ENCODE peak calls at places on chromosome 17, in ten cellular contexts. E is trophoblast cell, U is sigmoid colon, T is upper lobe of right lung, O is HCT116, G is pancreas, H is heart right ventricle, Z is upper lobe of left lung, A is stomach, D is PC-9. Q is an unnamed sample.
A peak's percentile ranks its signal among the peaks of the same experiment; 100 is the strongest.

GRCh38 chr17:77690271-77691161 is 268.0 kb upstream of the TNRC6C start:
- DNase-seq in E (no peak), U (no peak), T (peak; percentile 54), O (no peak), G (no peak), H (no peak), Z (no peak), A (no peak), D (no peak), Q (no peak)

GRCh38 chr17:77356109-77356689 is 215.4 kb downstream of the SEC14L1 start:
- DNase-seq in E (peak; percentile 44), U (peak; percentile 62), T (no peak), O (peak; percentile 35), G (peak; percentile 52), H (no peak), Z (peak; percentile 14), A (peak; percentile 24), D (no peak), Q (peak; percentile 22)

GRCh38 chr17:19342611-19343255 is 19.8 kb downstream of the B9D1 start:
- DNase-seq in E (no peak), U (peak; percentile 74), T (peak; percentile 60), O (no peak), G (no peak), H (no peak), Z (peak; percentile 17), A (no peak), D (no peak), Q (no peak)

GRCh38 chr17:38444151-38444550 is 15.9 kb downstream of the ARHGAP23 start:
- DNase-seq in E (peak; percentile 41), U (peak; percentile 87), T (peak; percentile 82), O (no peak), G (peak; percentile 79), H (peak; percentile 73), Z (peak; percentile 75), A (peak; percentile 78), D (no peak), Q (peak; percentile 47)

GRCh38 chr17:44794699-44795413 is 35.2 kb downstream of the GJC1 start:
- DNase-seq in E (peak; percentile 44), U (peak; percentile 61), T (peak; percentile 38), O (peak; percentile 73), G (no peak), H (no peak), Z (no peak), A (no peak), D (peak; percentile 83), Q (no peak)

GRCh38 chr17:77281024-77281903 is 140.5 kb downstream of the SEC14L1 start:
- DNase-seq in E (peak; percentile 58), U (peak; percentile 76), T (peak; percentile 87), O (no peak), G (peak; percentile 90), H (peak; percentile 39), Z (peak; percentile 68), A (peak; percentile 74), D (peak; percentile 36), Q (peak; percentile 75)

GRCh38 chr17:78889525-78889924 is 13.5 kb downstream of the CEP295NL start:
- DNase-seq in E (no peak), U (no peak), T (no peak), O (no peak), G (no peak), H (no peak), Z (peak; percentile 55), A (no peak), D (no peak), Q (no peak)

GRCh38 chr17:66834919-66835454 is at the start of gene CACNG5:
- DNase-seq in E (no peak), U (peak; percentile 55), T (peak; percentile 57), O (no peak), G (no peak), H (no peak), Z (no peak), A (no peak), D (no peak), Q (no peak)

GRCh38 chr17:81523139-81524062 is 4.8 kb upstream of the FSCN2 start:
- DNase-seq in E (no peak), U (peak; percentile 83), T (no peak), O (no peak), G (peak; percentile 74), H (peak; percentile 32), Z (no peak), A (peak; percentile 74), D (no peak), Q (no peak)

GRCh38 chr17:46770818-46771600 is 47.5 kb downstream of the WNT3 start:
- DNase-seq in E (peak; percentile 25), U (no peak), T (peak; percentile 80), O (no peak), G (peak; percentile 66), H (peak; percentile 50), Z (peak; percentile 39), A (peak; percentile 42), D (peak; percentile 53), Q (peak; percentile 33)

GRCh38 chr17:80270836-80271235 is 10.2 kb downstream of the RNF213 start:
- DNase-seq in E (no peak), U (no peak), T (no peak), O (no peak), G (no peak), H (no peak), Z (no peak), A (no peak), D (no peak), Q (no peak)

GRCh38 chr17:37570527-37571093 is 38.6 kb downstream of the SYNRG start:
- DNase-seq in E (peak; percentile 76), U (no peak), T (peak; percentile 66), O (peak; percentile 34), G (no peak), H (peak; percentile 29), Z (peak; percentile 40), A (peak; percentile 48), D (peak; percentile 69), Q (peak; percentile 59)

DNA sequence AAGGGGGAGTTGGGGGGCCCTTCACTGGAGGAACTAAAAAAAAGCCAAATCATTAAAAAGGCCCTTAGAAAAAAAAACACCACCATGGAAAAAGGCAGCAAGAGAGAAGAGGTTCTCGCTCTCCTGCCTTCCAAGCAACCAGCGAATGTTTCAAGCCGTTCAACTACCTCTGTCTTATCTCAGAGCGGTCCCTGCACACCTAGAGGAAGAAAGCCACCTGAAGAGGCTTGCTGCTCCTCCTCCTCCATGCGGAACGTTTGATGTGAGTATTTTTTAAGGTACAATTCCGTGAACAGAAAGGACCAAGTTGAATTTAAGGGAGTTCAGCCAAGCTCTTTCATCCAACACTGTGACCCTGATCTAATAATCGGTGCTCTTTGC is 9.2 kb downstream of the NXN start:
- DNase-seq in E (no peak), U (no peak), T (no peak), O (no peak), G (no peak), H (no peak), Z (no peak), A (no peak), D (no peak), Q (no peak)
- H3K27me3 ChIP-seq in E (no peaks in the 10 kb centered on the region), U (no peaks in the 10 kb centered on the region), T (no peaks in the 10 kb centered on the region), O (no peaks in the 10 kb centered on the region), G (no peaks in the 10 kb centered on the region), H (no peaks in the 10 kb centered on the region), Z (no peaks in the 10 kb centered on the region), A (no peaks in the 10 kb centered on the region), D (no peaks in the 10 kb centered on the region), Q (no peaks in the 10 kb centered on the region)

GRCh38 chr17:62048262-62048661 is 16.8 kb downstream of the MED13 start:
- DNase-seq in E (no peak), U (no peak), T (no peak), O (no peak), G (no peak), H (no peak), Z (no peak), A (no peak), D (no peak), Q (no peak)

GRCh38 chr17:62051053-62051452 is 14.0 kb downstream of the MED13 start:
- DNase-seq in E (no peak), U (no peak), T (no peak), O (no peak), G (no peak), H (no peak), Z (no peak), A (no peak), D (no peak), Q (no peak)

GRCh38 chr17:62057696-62058095 is 7.4 kb downstream of the MED13 start:
- DNase-seq in E (no peak), U (no peak), T (no peak), O (no peak), G (no peak), H (no peak), Z (no peak), A (no peak), D (no peak), Q (no peak)

GRCh38 chr17:62049299-62049698 is 15.8 kb downstream of the MED13 start:
- DNase-seq in E (no peak), U (no peak), T (no peak), O (no peak), G (no peak), H (no peak), Z (no peak), A (no peak), D (no peak), Q (no peak)

GRCh38 chr17:62052765-62053338 is 12.2 kb downstream of the MED13 start:
- DNase-seq in E (no peak), U (no peak), T (no peak), O (no peak), G (no peak), H (no peak), Z (no peak), A (no peak), D (no peak), Q (no peak)
- H3K36me3 ChIP-seq in E (peaks cover 19% of the 10 kb centered on the region), U (peaks cover 61% of the 10 kb centered on the region), T (peaks cover 80% of the 10 kb centered on the region), O (peaks cover 52% of the 10 kb centered on the region), G (peaks cover 7% of the 10 kb centered on the region), H (peaks cover 11% of the 10 kb centered on the region), Z (peaks cover 9% of the 10 kb centered on the region), A (peaks cover 29% of the 10 kb centered on the region), D (peaks cover 41% of the 10 kb centered on the region), Q (no peaks in the 10 kb centered on the region)

GRCh38 chr17:48720263-48721008 is 1.9 kb downstream of the PRAC1 start:
- DNase-seq in E (no peak), U (peak; percentile 9), T (no peak), O (no peak), G (no peak), H (no peak), Z (no peak), A (no peak), D (no peak), Q (peak; percentile 64)
- H3K27me3 ChIP-seq in E (peaks cover 71% of the 10 kb centered on the region), U (peaks cover 100% of the 10 kb centered on the region), T (peaks cover 100% of the 10 kb centered on the region), O (no peaks in the 10 kb centered on the region), G (peaks cover 84% of the 10 kb centered on the region), H (peaks cover 73% of the 10 kb centered on the region), Z (no peaks in the 10 kb centered on the region), A (peaks cover 100% of the 10 kb centered on the region), D (peaks cover 37% of the 10 kb centered on the region), Q (peaks cover 38% of the 10 kb centered on the region)

GRCh38 chr17:29649359-29649758 is 26.6 kb upstream of the CORO6 start:
- DNase-seq in E (no peak), U (no peak), T (no peak), O (no peak), G (no peak), H (no peak), Z (no peak), A (no peak), D (no peak), Q (no peak)

GRCh38 chr17:29650407-29650806 is 27.7 kb upstream of the CORO6 start:
- DNase-seq in E (no peak), U (no peak), T (no peak), O (no peak), G (no peak), H (no peak), Z (no peak), A (no peak), D (no peak), Q (no peak)

GRCh38 chr17:29659155-29659554 is 36.4 kb upstream of the CORO6 start:
- DNase-seq in E (no peak), U (no peak), T (no peak), O (no peak), G (no peak), H (no peak), Z (no peak), A (no peak), D (no peak), Q (no peak)

GRCh38 chr17:29653995-29654714 is 31.4 kb upstream of the CORO6 start:
- DNase-seq in E (no peak), U (no peak), T (no peak), O (no peak), G (no peak), H (no peak), Z (no peak), A (no peak), D (no peak), Q (no peak)
- H3K36me3 ChIP-seq in E (peaks cover 15% of the 10 kb centered on the region), U (peaks cover 13% of the 10 kb centered on the region), T (peaks cover 64% of the 10 kb centered on the region), O (no peaks in the 10 kb centered on the region), G (no peaks in the 10 kb centered on the region), H (peaks cover 15% of the 10 kb centered on the region), Z (peaks cover 7% of the 10 kb centered on the region), A (peaks cover 7% of the 10 kb centered on the region), D (no peaks in the 10 kb centered on the region), Q (no peaks in the 10 kb centered on the region)

Q was measured in colonic mucosa.